ENCODE peak calls at places on chromosome 2, in eight cellular contexts. One of them, this sample, is unnamed.

GRCh38 chr2:73037947-73038585 is 33.4 kb downstream of the SFXN5 start:
- DNase-seq in NCI-H460: no peak
- DNase-seq in AG08395: no peak
- DNase-seq in PC-3: peak; percentile 65
- DNase-seq in GM12865: no peak
- DNase-seq in T follicular helper cell: no peak
- DNase-seq in NCI-H1417: peak; percentile 57
- DNase-seq in HTR-8/SVneo: no peak
- DNase-seq in this sample: no peak

GRCh38 chr2:191051825-191052778 is 38.1 kb upstream of the STAT1 start:
- DNase-seq in NCI-H460: peak; percentile 66
- DNase-seq in AG08395: peak; percentile 39
- DNase-seq in PC-3: peak; percentile 79
- DNase-seq in GM12865: peak; percentile 54
- DNase-seq in T follicular helper cell: no peak
- DNase-seq in NCI-H1417: peak; percentile 12
- DNase-seq in HTR-8/SVneo: peak; percentile 46
- DNase-seq in this sample: peak; percentile 87

GRCh38 chr2:5365871-5366461 is 326.2 kb upstream of the SOX11 start:
- DNase-seq in NCI-H460: peak; percentile 50
- DNase-seq in AG08395: no peak
- DNase-seq in PC-3: peak; percentile 78
- DNase-seq in GM12865: peak; percentile 41
- DNase-seq in T follicular helper cell: no peak
- DNase-seq in NCI-H1417: peak; percentile 51
- DNase-seq in HTR-8/SVneo: no peak
- DNase-seq in this sample: peak; percentile 42

GRCh38 chr2:96788393-96789244 is 27.4 kb upstream of the CNNM3 start:
- DNase-seq in NCI-H460: no peak
- DNase-seq in AG08395: peak; percentile 31
- DNase-seq in PC-3: peak; percentile 55
- DNase-seq in GM12865: no peak
- DNase-seq in T follicular helper cell: no peak
- DNase-seq in NCI-H1417: no peak
- DNase-seq in HTR-8/SVneo: peak; percentile 47
- DNase-seq in this sample: peak; percentile 17

GRCh38 chr2:120177973-120178372 is 45.2 kb downstream of the TMEM185B start:
- DNase-seq in NCI-H460: no peak
- DNase-seq in AG08395: no peak
- DNase-seq in PC-3: no peak
- DNase-seq in GM12865: peak; percentile 48
- DNase-seq in T follicular helper cell: no peak
- DNase-seq in NCI-H1417: no peak
- DNase-seq in HTR-8/SVneo: no peak
- DNase-seq in this sample: no peak

GRCh38 chr2:238238766-238239551 is 879 bp downstream of the HES6 start:
- DNase-seq in NCI-H460: no peak
- DNase-seq in AG08395: no peak
- DNase-seq in PC-3: no peak
- DNase-seq in GM12865: no peak
- DNase-seq in T follicular helper cell: peak; percentile 34
- DNase-seq in NCI-H1417: peak; percentile 77
- DNase-seq in HTR-8/SVneo: no peak
- DNase-seq in this sample: no peak

GRCh38 chr2:212618636-212619035 is 80.0 kb upstream of the ERBB4 start:
- DNase-seq in NCI-H460: no peak
- DNase-seq in AG08395: no peak
- DNase-seq in PC-3: peak; percentile 93
- DNase-seq in GM12865: no peak
- DNase-seq in T follicular helper cell: no peak
- DNase-seq in NCI-H1417: no peak
- DNase-seq in HTR-8/SVneo: no peak
- DNase-seq in this sample: peak; percentile 38

GRCh38 chr2:7430421-7430868 is 513.2 kb downstream of the RNF144A start:
- DNase-seq in NCI-H460: no peak
- DNase-seq in AG08395: no peak
- DNase-seq in PC-3: no peak
- DNase-seq in GM12865: no peak
- DNase-seq in T follicular helper cell: no peak
- DNase-seq in NCI-H1417: no peak
- DNase-seq in HTR-8/SVneo: no peak
- DNase-seq in this sample: no peak

GRCh38 chr2:148552675-148553331 is 91.7 kb upstream of the EPC2 start:
- DNase-seq in NCI-H460: no peak
- DNase-seq in AG08395: no peak
- DNase-seq in PC-3: no peak
- DNase-seq in GM12865: peak; percentile 40
- DNase-seq in T follicular helper cell: no peak
- DNase-seq in NCI-H1417: peak; percentile 19
- DNase-seq in HTR-8/SVneo: no peak
- DNase-seq in this sample: peak; percentile 9

GRCh38 chr2:189515264-189515663 is 65.3 kb downstream of the SLC40A1 start:
- DNase-seq in NCI-H460: no peak
- DNase-seq in AG08395: peak; percentile 39
- DNase-seq in PC-3: no peak
- DNase-seq in GM12865: no peak
- DNase-seq in T follicular helper cell: no peak
- DNase-seq in NCI-H1417: no peak
- DNase-seq in HTR-8/SVneo: no peak
- DNase-seq in this sample: peak; percentile 24

GRCh38 chr2:70143314-70144150 is 47.3 kb downstream of the C2orf42 start:
- DNase-seq in NCI-H460: peak; percentile 54
- DNase-seq in AG08395: peak; percentile 47
- DNase-seq in PC-3: peak; percentile 57
- DNase-seq in GM12865: peak; percentile 80
- DNase-seq in T follicular helper cell: no peak
- DNase-seq in NCI-H1417: peak; percentile 87
- DNase-seq in HTR-8/SVneo: peak; percentile 80
- DNase-seq in this sample: peak; percentile 47

GRCh38 chr2:54574107-54574859 is 118.2 kb downstream of the SPTBN1 start:
- DNase-seq in NCI-H460: peak; percentile 87
- DNase-seq in AG08395: no peak
- DNase-seq in PC-3: peak; percentile 32
- DNase-seq in GM12865: peak; percentile 79
- DNase-seq in T follicular helper cell: peak; percentile 68
- DNase-seq in NCI-H1417: peak; percentile 36
- DNase-seq in HTR-8/SVneo: no peak
- DNase-seq in this sample: no peak

GRCh38 chr2:11473604-11474440 is 7.9 kb upstream of the E2F6 start:
- DNase-seq in NCI-H460: no peak
- DNase-seq in AG08395: no peak
- DNase-seq in PC-3: no peak
- DNase-seq in GM12865: no peak
- DNase-seq in T follicular helper cell: no peak
- DNase-seq in NCI-H1417: no peak
- DNase-seq in HTR-8/SVneo: no peak
- DNase-seq in this sample: no peak

This sample was measured in adipocyte.